ENCODE peak calls at places on chromosome 7, in four cellular contexts. K is IMR-90, N is K562, M is GM12878. F is an unnamed sample.

GRCh38 chr7:5172196-5172800 is 17.7 kb upstream of the WIPI2 start:
- DNase-seq in K (no peak), N (no peak), M (no peak), F (no peak)

GRCh38 chr7:108094933-108095710 is 35.0 kb downstream of the LAMB4 start:
- DNase-seq in K (peak), N (no peak), M (no peak), F (peak)

GRCh38 chr7:45699726-45700390 is 125.7 kb downstream of the ADCY1 start:
- DNase-seq in K (no peak), N (no peak), M (no peak), F (no peak)

GRCh38 chr7:121797283-121798037 is 75.5 kb upstream of the PTPRZ1 start:
- DNase-seq in K (no peak), N (no peak), M (no peak), F (no peak)

GRCh38 chr7:17559388-17559787 is 260.9 kb downstream of the AHR start:
- DNase-seq in K (peak), N (no peak), M (no peak), F (no peak)

GRCh38 chr7:36949711-36950600 is 225.7 kb upstream of the AOAH start:
- DNase-seq in K (no peak), N (no peak), M (no peak), F (no peak)

GRCh38 chr7:28145931-28146330 is 34.7 kb downstream of the JAZF1 start:
- DNase-seq in K (no peak), N (no peak), M (no peak), F (no peak)

GRCh38 chr7:95693551-95694333 is 78.6 kb upstream of the DYNC1I1 start:
- DNase-seq in K (peak), N (no peak), M (no peak), F (no peak)

GRCh38 chr7:28744951-28745350 is 213.2 kb downstream of the TRIL start:
- DNase-seq in K (no peak), N (no peak), M (no peak), F (no peak)

GRCh38 chr7:15507235-15507634 is 54.6 kb downstream of the AGMO start:
- DNase-seq in K (no peak), N (no peak), M (no peak), F (no peak)

GRCh38 chr7:19958309-19958896 is 185.0 kb upstream of the TMEM196 start:
- DNase-seq in K (peak), N (no peak), M (no peak), F (peak)

GRCh38 chr7:117750612-117751563 is 122.4 kb downstream of the CTTNBP2 start:
- DNase-seq in K (peak), N (peak), M (no peak), F (peak)

GRCh38 chr7:28613262-28613661 is 200.9 kb downstream of the CREB5 start:
- DNase-seq in K (no peak), N (no peak), M (no peak), F (no peak)

GRCh38 chr7:50869108-50869716 is 86.5 kb upstream of the GRB10 start:
- DNase-seq in K (peak), N (no peak), M (no peak), F (peak)

GRCh38 chr7:50205011-50205410 is 99.5 kb upstream of the IKZF1 start:
- DNase-seq in K (no peak), N (no peak), M (no peak), F (no peak)

GRCh38 chr7:155164316-155164715 is 94.2 kb downstream of the HTR5A start:
- DNase-seq in K (no peak), N (no peak), M (no peak), F (no peak)

GRCh38 chr7:63925262-63925625 is 73.4 kb upstream of the ZNF722 start:
- DNase-seq in K (no peak), N (no peak), M (no peak), F (no peak)

GRCh38 chr7:32206987-32207386 is 136.8 kb upstream of the PDE1C start:
- DNase-seq in K (peak), N (peak), M (no peak), F (peak)

GRCh38 chr7:99762680-99763327 is 21.2 kb downstream of the CYP3A4 start:
- DNase-seq in K (peak), N (peak), M (no peak), F (no peak)

GRCh38 chr7:33909312-33909711 is 4.0 kb downstream of the BMPER start:
- DNase-seq in K (no peak), N (no peak), M (no peak), F (no peak)

GRCh38 chr7:30988346-30989005 is 24.7 kb downstream of the GHRHR start:
- DNase-seq in K (no peak), N (no peak), M (no peak), F (no peak)

GRCh38 chr7:20409961-20410360 is 79.3 kb downstream of the ITGB8 start:
- DNase-seq in K (no peak), N (no peak), M (no peak), F (no peak)

GRCh38 chr7:78253850-78254249 is 455.3 kb downstream of the PHTF2 start:
- DNase-seq in K (no peak), N (no peak), M (no peak), F (no peak)

GRCh38 chr7:4268040-4268965 is 413.8 kb upstream of the FOXK1 start:
- DNase-seq in K (no peak), N (no peak), M (no peak), F (no peak)

GRCh38 chr7:30625283-30625682 is 30.6 kb downstream of the GARS1 start:
- DNase-seq in K (no peak), N (no peak), M (no peak), F (no peak)

GRCh38 chr7:118878336-118878735 is 653.8 kb downstream of the ANKRD7 start:
- DNase-seq in K (no peak), N (no peak), M (no peak), F (no peak)

GRCh38 chr7:118872568-118872967 is 648.1 kb downstream of the ANKRD7 start:
- DNase-seq in K (no peak), N (no peak), M (no peak), F (no peak)

GRCh38 chr7:118877187-118877586 is 652.7 kb downstream of the ANKRD7 start:
- DNase-seq in K (no peak), N (no peak), M (no peak), F (no peak)
- H3K4me3 ChIP-seq in K (no peak), N (no peak), M (no peak), F (no peak)

GRCh38 chr7:151432658-151433521 is 7.1 kb downstream of the CRYGN start:
- DNase-seq in K (no peak), N (no peak), M (peak), F (no peak)

GRCh38 chr7:151431768-151432311 is 8.1 kb downstream of the CRYGN start:
- DNase-seq in K (no peak), N (no peak), M (no peak), F (no peak)

GRCh38 chr7:151430391-151431205 is 9.3 kb downstream of the CRYGN start:
- DNase-seq in K (no peak), N (no peak), M (no peak), F (no peak)

GRCh38 chr7:151429555-151430331 is 10.2 kb downstream of the CRYGN start:
- DNase-seq in K (peak), N (no peak), M (peak), F (no peak)

DNA sequence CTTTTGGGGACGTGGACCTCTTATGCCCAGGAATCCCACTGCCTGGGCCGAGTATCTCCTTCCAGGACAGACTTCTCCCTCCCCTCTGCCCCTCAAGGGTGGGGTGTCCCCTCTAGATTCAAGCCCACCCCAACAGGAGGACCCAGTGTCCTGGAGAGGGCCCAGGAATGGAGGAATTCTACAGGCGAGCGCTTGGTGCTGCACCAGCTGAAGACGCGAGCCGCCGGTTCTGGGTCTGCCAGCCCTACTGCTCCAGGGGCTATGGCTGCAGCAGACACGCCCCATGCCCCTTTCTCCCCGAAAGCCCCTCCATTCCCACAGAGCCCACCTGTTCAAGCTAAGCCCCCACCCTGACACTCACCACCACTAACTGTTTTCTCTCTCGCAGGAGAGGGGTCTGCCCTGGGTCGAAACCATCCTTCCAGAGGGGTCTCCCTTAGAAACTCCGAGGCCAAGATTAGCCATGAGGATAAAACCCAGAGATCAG is 8.6 kb downstream of the CRYGN start:
- DNase-seq in K (no peak), N (no peak), M (no peak), F (no peak)
- TF ChIP-seq FOS in K (no peak), N (no peak), M (no peak), F (no peak)

GRCh38 chr7:134645478-134645877 is 1.2 kb upstream of the BPGM start:
- DNase-seq in K (no peak), N (no peak), M (no peak), F (no peak)
- H2AFZ ChIP-seq in K (no peak), N (peak), M (peak), F (no peak)

GRCh38 chr7:2260820-2261219 is 18.8 kb downstream of the NUDT1 start:
- DNase-seq in K (peak), N (no peak), M (no peak), F (no peak)

GRCh38 chr7:2258661-2259365 is 16.8 kb downstream of the NUDT1 start:
- DNase-seq in K (no peak), N (no peak), M (peak), F (no peak)

GRCh38 chr7:2257651-2258050 is 15.6 kb downstream of the NUDT1 start:
- DNase-seq in K (no peak), N (no peak), M (no peak), F (no peak)

GRCh38 chr7:2261611-2262010 is 19.6 kb downstream of the NUDT1 start:
- DNase-seq in K (no peak), N (no peak), M (no peak), F (no peak)

DNA sequence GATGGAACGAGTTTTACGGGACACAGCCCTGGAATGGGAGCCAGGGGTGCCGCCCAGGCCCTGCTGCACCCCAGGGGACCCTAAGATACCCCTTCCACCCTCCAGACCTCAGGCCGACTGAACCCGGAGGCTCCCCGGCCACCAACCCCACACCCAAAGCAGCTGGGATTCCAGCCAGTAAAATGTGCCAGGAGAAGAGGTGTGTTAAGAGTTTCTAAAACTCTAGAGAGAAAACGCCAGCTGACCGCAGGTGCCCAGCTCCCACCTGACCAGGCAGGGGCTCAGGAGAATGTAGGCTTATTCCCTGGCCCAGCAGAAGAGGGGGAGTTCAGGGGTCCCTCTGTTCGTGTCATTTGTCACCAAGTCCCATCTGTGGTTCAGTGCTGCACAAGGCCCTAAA is 17.5 kb downstream of the NUDT1 start:
- DNase-seq in K (no peak), N (no peak), M (no peak), F (no peak)
- H3K4me3 ChIP-seq in K (no peak), N (no peak), M (no peak), F (no peak)

GRCh38 chr7:1748774-1749173 is 78.7 kb downstream of the ELFN1 start:
- DNase-seq in K (no peak), N (no peak), M (no peak), F (no peak)

GRCh38 chr7:1749351-1749863 is 79.3 kb downstream of the ELFN1 start:
- DNase-seq in K (no peak), N (no peak), M (no peak), F (no peak)

GRCh38 chr7:1748076-1748750 is 78.1 kb downstream of the ELFN1 start:
- DNase-seq in K (no peak), N (no peak), M (no peak), F (no peak)

GRCh38 chr7:1750541-1751021 is 80.5 kb downstream of the ELFN1 start:
- DNase-seq in K (no peak), N (no peak), M (no peak), F (no peak)

DNA sequence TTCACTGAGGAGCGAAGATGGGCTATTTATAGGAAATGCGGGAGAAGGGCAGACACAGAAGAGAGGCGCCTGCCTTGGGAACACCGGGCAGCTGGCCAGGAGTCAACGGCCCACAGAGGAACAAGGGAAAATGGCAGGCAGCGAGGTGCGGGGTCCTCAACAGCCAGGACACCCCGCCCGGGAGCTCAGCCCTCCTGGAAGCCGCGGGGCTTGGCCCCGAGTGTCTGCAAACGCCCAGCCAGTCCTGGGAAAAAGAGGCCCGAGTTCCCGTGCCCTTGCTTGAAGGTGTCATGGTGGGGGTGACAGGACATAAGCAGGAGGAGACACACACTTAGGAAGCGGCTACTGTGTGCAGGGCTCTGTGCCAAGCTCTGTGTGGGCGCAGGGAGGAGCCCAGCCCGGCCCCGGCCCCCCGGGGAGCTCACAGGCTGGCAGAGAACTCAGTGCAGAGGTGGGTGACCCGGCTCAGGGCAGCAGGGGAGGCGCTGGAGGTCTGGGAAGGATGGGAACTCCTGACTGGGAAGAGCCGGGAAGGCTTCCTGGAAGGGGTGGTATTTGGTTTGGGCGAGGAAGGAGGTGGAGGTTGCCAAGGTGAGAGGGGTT is 79.9 kb downstream of the ELFN1 start:
- DNase-seq in K (no peak), N (no peak), M (no peak), F (no peak)
- TF ChIP-seq FOS in K (no peak), N (no peak), M (no peak), F (no peak)

GRCh38 chr7:1562126-1562525 is 6.1 kb upstream of the TMEM184A start:
- DNase-seq in K (no peak), N (no peak), M (no peak), F (no peak)
- H2AFZ ChIP-seq in K (peak), N (no peak), M (no peak), F (no peak)